ENCODE peak calls at places on chromosome 20, in six cellular contexts. X is Peyer's patch, N is adrenal gland, C is HCT116, Q is IMR-90, J is A549. G is an unnamed sample. For H3K4me1, the result is how much of the 10 kb centered on the place peaks cover.

GRCh38 chr20:13105864-13106457 is 97.2 kb downstream of the SPTLC3 start:
- DNase-seq in Q (peak), X (no peak), C (peak), N (no peak), J (peak), G (no peak)

GRCh38 chr20:35312348-35312747 is 20.1 kb upstream of the FAM83C start:
- DNase-seq in Q (peak), N (no peak), J (peak), C (peak), X (no peak), G (no peak)

GRCh38 chr20:54132612-54133433 is 41.0 kb downstream of the CYP24A1 start:
- DNase-seq in N (peak), C (peak), J (peak), X (no peak), Q (peak), G (no peak)

GRCh38 chr20:52798124-52798523 is 174.0 kb upstream of the TSHZ2 start:
- DNase-seq in Q (no peak), X (no peak), J (no peak), C (no peak), N (no peak), G (no peak)

GRCh38 chr20:53984354-53984753 is 86.0 kb downstream of the BCAS1 start:
- DNase-seq in Q (no peak), C (no peak), N (no peak), X (no peak), J (no peak), G (no peak)

GRCh38 chr20:60851826-60852704 is 400.0 kb upstream of the CDH4 start:
- DNase-seq in X (no peak), J (peak), N (no peak), Q (no peak), C (no peak), G (peak)

GRCh38 chr20:34111057-34111711 is 859 bp downstream of the EIF2S2 start:
- DNase-seq in X (no peak), N (peak), C (no peak), J (peak), Q (peak), G (peak)

GRCh38 chr20:48679603-48680002 is 148.2 kb downstream of the PREX1 start:
- DNase-seq in Q (no peak), N (peak), J (peak), C (peak), X (peak), G (no peak)

GRCh38 chr20:40493071-40493470 is 196.0 kb downstream of the MAFB start:
- DNase-seq in C (no peak), J (no peak), N (peak), Q (peak), X (peak), G (peak)

GRCh38 chr20:14711681-14712080 is 374.3 kb upstream of the FLRT3 start:
- DNase-seq in Q (no peak), C (no peak), J (no peak), N (no peak), X (no peak), G (no peak)

GRCh38 chr20:45211569-45212474 is 5.0 kb downstream of the SEMG1 start:
- DNase-seq in J (no peak), Q (no peak), N (no peak), X (no peak), C (no peak), G (no peak)

GRCh38 chr20:22379472-22379871 is 204.9 kb downstream of the FOXA2 start:
- DNase-seq in Q (no peak), C (peak), J (peak), N (no peak), X (no peak), G (no peak)

GRCh38 chr20:49276201-49276894 is 1.5 kb downstream of the ZNFX1 start:
- DNase-seq in Q (peak), X (peak), J (no peak), N (peak), C (no peak), G (peak)

GRCh38 chr20:37552415-37552814 is 24.7 kb upstream of the BLCAP start:
- DNase-seq in X (no peak), J (no peak), N (no peak), Q (peak), C (no peak), G (no peak)

GRCh38 chr20:37081717-37082289 is 14.0 kb downstream of the RBL1 start:
- DNase-seq in X (peak), C (no peak), Q (no peak), J (no peak), N (no peak), G (no peak)

GRCh38 chr20:48609491-48609978 is 218.3 kb downstream of the PREX1 start:
- DNase-seq in X (no peak), J (no peak), N (no peak), C (no peak), Q (no peak), G (no peak)

GRCh38 chr20:37880726-37881591 is 22.0 kb upstream of the VSTM2L start:
- DNase-seq in J (no peak), Q (no peak), N (peak), X (no peak), C (no peak), G (peak)

GRCh38 chr20:5369622-5370021 is 52.9 kb upstream of the PROKR2 start:
- DNase-seq in N (no peak), Q (no peak), J (no peak), X (no peak), C (no peak), G (no peak)

GRCh38 chr20:22402990-22403859 is 181.1 kb downstream of the FOXA2 start:
- DNase-seq in Q (no peak), N (no peak), J (peak), C (no peak), X (no peak), G (peak)

GRCh38 chr20:35451295-35451694 is 4.1 kb upstream of the CEP250 start:
- DNase-seq in Q (no peak), X (no peak), J (no peak), C (no peak), N (no peak), G (no peak)

GRCh38 chr20:33791021-33791420 is 20.1 kb upstream of the CHMP4B start:
- DNase-seq in N (no peak), C (no peak), J (no peak), X (no peak), Q (no peak), G (no peak)

GRCh38 chr20:37992802-37993538 is 40.3 kb downstream of the TTI1 start:
- DNase-seq in N (peak), C (no peak), Q (peak), X (peak), J (peak), G (no peak)

GRCh38 chr20:58713801-58714339 is 21.3 kb downstream of the NPEPL1 start:
- DNase-seq in J (no peak), Q (no peak), C (no peak), N (peak), X (peak), G (no peak)

GRCh38 chr20:7841291-7841966 is 98.8 kb downstream of the HAO1 start:
- DNase-seq in N (no peak), Q (peak), X (no peak), C (no peak), J (peak), G (no peak)

GRCh38 chr20:50823319-50823718 is 28.5 kb downstream of the BCAS4 start:
- DNase-seq in C (no peak), Q (no peak), X (no peak), J (no peak), N (no peak), G (no peak)

GRCh38 chr20:50821994-50822393 is 27.1 kb downstream of the BCAS4 start:
- DNase-seq in J (no peak), C (no peak), N (no peak), X (peak), Q (no peak), G (no peak)

GRCh38 chr20:50819344-50819743 is 24.5 kb downstream of the BCAS4 start:
- DNase-seq in J (no peak), X (no peak), C (no peak), Q (no peak), N (no peak), G (no peak)

GRCh38 chr20:50820515-50821256 is 25.8 kb downstream of the BCAS4 start:
- DNase-seq in X (no peak), C (no peak), J (no peak), Q (no peak), N (no peak), G (peak)

DNA sequence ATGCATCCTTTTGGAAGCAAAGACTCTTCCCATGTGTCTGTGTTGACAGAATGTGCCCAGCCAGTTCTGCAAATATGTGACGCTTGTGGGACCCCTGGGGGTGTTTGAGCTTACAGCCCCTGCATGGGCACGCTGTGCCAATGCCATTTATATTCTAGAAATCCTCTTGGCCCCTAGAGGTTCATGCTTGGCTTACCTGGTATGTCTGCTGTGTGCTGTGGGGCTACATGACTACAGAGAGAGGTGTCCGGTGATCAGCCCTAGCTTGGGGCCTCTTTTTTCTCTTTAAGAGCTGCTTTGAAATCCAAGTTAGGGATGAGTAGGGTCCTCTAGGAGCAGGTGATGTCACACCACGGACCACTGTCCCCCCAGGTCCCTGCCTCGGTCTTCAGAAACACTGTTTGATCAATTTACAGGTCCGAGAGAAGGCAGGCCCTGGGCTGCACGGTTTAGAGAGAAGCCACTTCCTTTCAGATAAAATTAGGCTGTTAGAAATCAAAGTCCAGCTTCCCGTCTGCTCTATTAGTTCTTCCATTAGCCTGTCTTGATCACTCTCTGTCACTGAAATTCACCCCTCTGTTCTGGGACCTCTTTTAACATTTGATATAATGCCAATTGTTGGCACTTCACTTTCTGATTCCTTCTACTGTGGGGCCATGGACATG is 26.5 kb downstream of the BCAS4 start:
- DNase-seq in J (no peak), N (no peak), X (no peak), C (no peak), Q (no peak), G (no peak)
- H3K4me3 ChIP-seq in J (no peak), N (no peak), X (no peak), C (no peak), Q (no peak), G (no peak)

GRCh38 chr20:31677553-31678260 is 40.0 kb downstream of the COX4I2 start:
- DNase-seq in J (no peak), N (no peak), Q (no peak), X (no peak), C (no peak), G (no peak)

GRCh38 chr20:31679357-31680285 is 41.9 kb downstream of the COX4I2 start:
- DNase-seq in J (peak), C (no peak), X (no peak), Q (no peak), N (no peak), G (no peak)

GRCh38 chr20:31676534-31677030 is 38.9 kb downstream of the COX4I2 start:
- DNase-seq in N (no peak), Q (no peak), J (no peak), C (no peak), X (no peak), G (no peak)

GRCh38 chr20:31680286-31681127 is 42.2 kb downstream of the BCL2L1 start:
- DNase-seq in N (no peak), C (no peak), J (no peak), X (no peak), Q (no peak), G (no peak)

GRCh38 chr20:31678389-31679356 is 41.0 kb downstream of the COX4I2 start:
- DNase-seq in N (peak), J (no peak), Q (no peak), X (no peak), C (no peak), G (no peak)
- H3K4me1 ChIP-seq in N (half or more), J (half or more), Q (under half), X (under half), C (half or more), G (half or more)

DNA sequence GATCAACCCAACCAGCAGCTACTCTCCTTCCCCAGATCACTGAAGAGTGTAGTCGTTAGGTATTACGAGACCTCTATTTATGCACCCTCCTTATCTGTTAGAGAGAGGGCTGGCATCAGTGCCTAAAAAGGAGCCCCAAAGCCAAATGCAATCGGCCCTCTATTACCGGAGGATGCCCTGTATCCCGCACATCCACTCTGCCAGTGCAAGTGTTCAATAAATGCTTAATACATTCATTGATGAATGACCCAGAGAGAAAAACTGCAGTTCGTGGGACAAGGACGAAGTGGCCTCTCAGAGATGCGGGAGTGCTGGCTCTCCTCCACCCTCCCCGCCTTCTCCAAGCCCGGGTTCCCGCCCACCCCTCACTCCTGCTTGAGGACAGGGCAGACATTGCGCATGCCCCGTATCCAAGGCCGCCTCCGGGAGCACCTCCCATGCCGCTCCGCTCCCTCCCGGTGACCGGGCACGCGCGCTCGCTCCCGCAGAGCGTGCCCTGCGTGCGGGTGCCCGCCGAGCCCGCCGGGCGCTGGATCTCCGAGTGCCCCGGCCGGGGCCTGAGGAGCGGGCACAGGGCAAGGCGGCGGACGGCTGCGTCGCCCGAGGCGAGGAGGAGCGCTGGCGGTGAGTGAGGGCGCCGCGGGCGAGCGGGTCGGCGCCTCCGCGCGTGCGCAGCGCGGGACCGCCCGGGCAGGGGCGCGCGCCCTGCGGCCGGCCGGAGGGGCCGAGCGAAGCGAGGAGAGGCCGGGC is 27.2 kb upstream of the BTBD3 start:
- DNase-seq in C (peak), J (peak), X (peak), Q (peak), N (peak), G (peak)
- TF ChIP-seq POLR2A in C (peak), J (peak), X (peak), Q (peak), N (peak), G (peak)

DNA sequence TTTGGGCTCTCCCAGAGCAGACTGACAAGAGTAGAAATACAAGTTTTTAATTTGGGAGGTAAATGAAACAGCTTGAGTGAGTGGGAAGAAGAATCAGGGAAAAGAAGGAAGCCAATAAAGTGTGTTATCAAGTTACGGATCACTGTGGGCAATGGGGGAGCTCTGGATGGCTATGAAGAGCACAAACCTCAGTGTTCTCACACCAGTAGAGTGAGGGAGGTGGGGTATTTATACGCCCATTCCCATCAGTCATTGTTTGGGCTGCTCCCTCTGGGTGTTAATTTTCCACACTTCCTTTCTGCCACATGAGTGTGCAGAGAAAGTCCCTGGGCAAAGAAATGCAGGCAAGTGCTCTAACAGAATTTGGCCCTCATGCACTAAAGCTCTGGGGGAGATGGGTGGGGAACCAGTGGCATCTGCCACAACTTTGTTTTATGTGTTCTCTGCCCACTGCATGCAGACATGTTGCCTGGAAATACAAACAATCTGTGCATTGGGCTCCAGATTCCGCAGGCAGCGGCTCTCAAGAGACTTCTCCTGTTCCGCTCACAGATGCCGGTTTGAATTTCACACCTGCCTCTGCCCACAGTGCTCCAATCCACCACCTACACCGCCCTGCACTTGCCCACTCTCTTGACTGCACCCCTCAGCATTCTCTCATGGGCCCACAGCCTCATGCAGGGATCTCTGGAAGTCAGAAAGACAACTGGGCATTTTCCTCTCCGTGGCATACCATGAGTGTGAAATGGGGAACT is 211.1 kb upstream of the RNF24 start:
- DNase-seq in N (no peak), Q (no peak), X (no peak), J (no peak), C (no peak), G (no peak)
- H3K4me3 ChIP-seq in N (no peak), Q (no peak), X (no peak), J (no peak), C (no peak), G (no peak)

GRCh38 chr20:1184260-1184637 is 532 bp downstream of the TMEM74B start:
- DNase-seq in J (no peak), C (no peak), X (no peak), N (no peak), Q (no peak), G (no peak)

GRCh38 chr20:1185781-1186334 is 1.1 kb upstream of the TMEM74B start:
- DNase-seq in Q (peak), X (no peak), J (peak), N (peak), C (peak), G (peak)

GRCh38 chr20:1185316-1185741 is 548 bp upstream of the TMEM74B start:
- DNase-seq in N (no peak), J (no peak), Q (no peak), X (no peak), C (no peak), G (no peak)

GRCh38 chr20:1183153-1183552 is 1.6 kb downstream of the TMEM74B start:
- DNase-seq in J (no peak), X (no peak), N (no peak), Q (no peak), C (no peak), G (no peak)

GRCh38 chr20:1184638-1185315 is at the start of gene TMEM74B:
- DNase-seq in X (no peak), C (no peak), J (no peak), Q (no peak), N (no peak), G (no peak)
- H3K4me1 ChIP-seq in X (under half), C (under half), J (under half), Q (under half), N (under half), G (under half)

GRCh38 chr20:62925420-62926228 is 681 bp downstream of the DIDO1 start:
- DNase-seq in N (peak), J (peak), C (no peak), X (peak), Q (peak), G (peak)
- TF ChIP-seq POLR2A in N (peak), J (peak), C (no peak), X (no peak), Q (no peak), G (no peak)

DNA sequence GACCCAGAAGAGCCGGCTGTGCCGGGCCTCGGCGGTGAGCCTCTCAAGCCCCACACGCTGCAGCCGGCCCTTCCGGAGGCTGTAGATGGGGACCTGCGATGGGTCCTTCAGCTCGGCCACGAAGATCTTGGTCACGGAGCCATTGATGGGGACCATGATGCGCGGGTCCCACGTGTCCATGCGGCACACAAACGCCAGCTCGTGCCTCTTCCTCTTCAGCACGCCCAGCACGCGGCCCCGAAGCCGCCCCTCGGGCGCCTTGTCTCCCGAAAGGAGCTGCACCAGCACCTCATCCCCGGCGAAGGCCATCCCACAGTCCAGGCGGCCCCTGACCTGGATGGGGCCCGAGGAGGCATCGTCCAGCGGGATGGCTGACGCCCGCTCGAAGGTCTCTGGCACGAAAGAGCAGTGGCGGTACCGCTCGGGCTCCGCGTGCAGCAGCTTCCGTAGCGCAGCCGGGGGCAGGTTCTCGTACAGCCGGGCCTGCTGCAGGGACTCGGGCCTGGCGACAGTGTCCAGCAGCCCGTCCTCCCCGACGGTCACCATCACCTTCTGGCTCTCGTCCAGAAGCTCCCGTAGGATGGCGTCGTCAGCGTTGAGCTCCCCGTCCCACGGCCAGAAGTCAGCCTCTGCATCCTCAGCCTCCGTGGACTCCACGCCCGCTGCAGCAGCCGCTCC is 8.9 kb downstream of the HELZ2 start:
- DNase-seq in X (no peak), N (no peak), Q (no peak), C (no peak), J (no peak), G (no peak)
- H3K4me3 ChIP-seq in X (no peak), N (no peak), Q (no peak), C (no peak), J (no peak), G (no peak)

GRCh38 chr20:64057628-64058498 is 5.1 kb upstream of the TCEA2 start:
- DNase-seq in N (peak), C (no peak), Q (peak), J (peak), X (peak), G (peak)

GRCh38 chr20:64055396-64055892 is 6.0 kb upstream of the SOX18 start:
- DNase-seq in C (no peak), N (no peak), J (no peak), X (no peak), Q (no peak), G (no peak)

GRCh38 chr20:64056889-64057627 is 5.9 kb upstream of the TCEA2 start:
- DNase-seq in Q (no peak), J (no peak), C (no peak), X (no peak), N (no peak), G (no peak)

GRCh38 chr20:64055893-64056638 is 6.6 kb upstream of the SOX18 start:
- DNase-seq in X (no peak), N (peak), J (peak), Q (peak), C (no peak), G (no peak)

GRCh38 chr20:64056639-64056888 is 6.4 kb upstream of the TCEA2 start:
- DNase-seq in C (no peak), N (no peak), J (no peak), Q (no peak), X (no peak), G (no peak)
- H3K4me1 ChIP-seq in C (under half), N (under half), J (under half), Q (under half), X (under half), G (under half)

GRCh38 chr20:46491354-46491753 is 22.0 kb downstream of the ZNF334 start:
- DNase-seq in C (no peak), X (no peak), Q (no peak), J (no peak), N (no peak), G (no peak)
- TF ChIP-seq POLR2A in C (no peak), X (no peak), Q (no peak), J (no peak), N (no peak), G (no peak)